ENCODE peak calls at places on chromosomes 6 and 20, in eight cellular contexts. K, W, R, S, V, T, X and A are unnamed samples.

GRCh38 chr20:40563296-40563950 is 125.6 kb downstream of the MAFB start:
- DNase-seq in K (no peak), W (no peak), R (no peak), S (peak), V (peak), T (no peak), X (peak), A (no peak)

GRCh38 chr6:168908166-168908565 is 345.5 kb downstream of the THBS2 start:
- DNase-seq in K (no peak), W (no peak), R (no peak), S (no peak), V (peak), T (no peak), X (no peak), A (no peak)

GRCh38 chr6:34957184-34957904 is 68.3 kb downstream of the ANKS1A start:
- DNase-seq in K (no peak), W (no peak), R (no peak), S (peak), V (no peak), T (no peak), X (peak), A (no peak)

GRCh38 chr6:97068211-97068610 is 143.7 kb downstream of the KLHL32 start:
- DNase-seq in K (peak), W (peak), R (peak), S (peak), V (peak), T (peak), X (no peak), A (no peak)

GRCh38 chr6:132161283-132161682 is 210.1 kb upstream of the CCN2 start:
- DNase-seq in K (peak), W (peak), R (no peak), S (peak), V (peak), T (peak), X (no peak), A (no peak)

GRCh38 chr6:125357515-125358256 is 55.9 kb upstream of the HDDC2 start:
- DNase-seq in K (no peak), W (no peak), R (no peak), S (no peak), V (peak), T (no peak), X (peak), A (no peak)

GRCh38 chr20:55977723-55978481 is 27.4 kb downstream of the CBLN4 start:
- DNase-seq in K (no peak), W (no peak), R (no peak), S (no peak), V (no peak), T (no peak), X (peak), A (no peak)

GRCh38 chr6:119856136-119856535 is 506.6 kb upstream of the MAN1A1 start:
- DNase-seq in K (peak), W (no peak), R (peak), S (no peak), V (no peak), T (no peak), X (no peak), A (no peak)

GRCh38 chr6:150470131-150470530 is 101.3 kb downstream of the IYD start:
- DNase-seq in K (no peak), W (no peak), R (no peak), S (no peak), V (no peak), T (no peak), X (no peak), A (no peak)

GRCh38 chr6:21914121-21914973 is 320.8 kb downstream of the SOX4 start:
- DNase-seq in K (no peak), W (no peak), R (no peak), S (peak), V (peak), T (no peak), X (peak), A (no peak)

GRCh38 chr6:83258517-83258916 is 65.4 kb downstream of the RWDD2A start:
- DNase-seq in K (no peak), W (no peak), R (no peak), S (no peak), V (no peak), T (peak), X (no peak), A (peak)

GRCh38 chr6:79833264-79833663 is 114.1 kb downstream of the ELOVL4 start:
- DNase-seq in K (no peak), W (no peak), R (no peak), S (no peak), V (no peak), T (peak), X (no peak), A (no peak)

GRCh38 chr6:126380072-126380583 is 40.2 kb downstream of the CENPW start:
- DNase-seq in K (no peak), W (no peak), R (no peak), S (no peak), V (no peak), T (no peak), X (no peak), A (no peak)

GRCh38 chr6:82331031-82331773 is 32.4 kb upstream of the TPBG start:
- DNase-seq in K (peak), W (peak), R (no peak), S (no peak), V (peak), T (no peak), X (no peak), A (no peak)

GRCh38 chr20:43040427-43040826 is 149.3 kb downstream of the PTPRT start:
- DNase-seq in K (peak), W (peak), R (peak), S (no peak), V (no peak), T (peak), X (peak), A (no peak)

GRCh38 chr6:144585217-144585814 is 300.2 kb downstream of the UTRN start:
- DNase-seq in K (peak), W (peak), R (peak), S (peak), V (peak), T (peak), X (no peak), A (no peak)

GRCh38 chr6:32194825-32195651 is 2.6 kb upstream of the GPSM3 start:
- DNase-seq in K (peak), W (peak), R (peak), S (peak), V (peak), T (peak), X (peak), A (no peak)

GRCh38 chr20:45832619-45833018 is 980 bp upstream of the SNX21 start:
- DNase-seq in K (no peak), W (no peak), R (no peak), S (no peak), V (no peak), T (no peak), X (no peak), A (no peak)

GRCh38 chr20:44017905-44018683 is 103.4 kb downstream of the TOX2 start:
- DNase-seq in K (no peak), W (no peak), R (no peak), S (peak), V (peak), T (peak), X (peak), A (no peak)

GRCh38 chr6:124372076-124372475 is 568.4 kb downstream of the NKAIN2 start:
- DNase-seq in K (no peak), W (no peak), R (no peak), S (no peak), V (no peak), T (no peak), X (no peak), A (no peak)

GRCh38 chr6:48136856-48137255 is 25.9 kb upstream of the PTCHD4 start:
- DNase-seq in K (no peak), W (peak), R (no peak), S (no peak), V (no peak), T (no peak), X (no peak), A (no peak)

GRCh38 chr6:122066200-122066599 is 333.3 kb upstream of the HSF2 start:
- DNase-seq in K (no peak), W (no peak), R (no peak), S (no peak), V (no peak), T (no peak), X (no peak), A (no peak)
- TF ChIP-seq CTCF in K (no peak), W (no peak), R (no peak), S (no peak), V (no peak), T (no peak), X (no peak), A (no peak)

GRCh38 chr20:17621229-17621968 is 51.5 kb downstream of the DSTN start:
- DNase-seq in K (no peak), W (no peak), R (no peak), S (no peak), V (no peak), T (no peak), X (peak), A (no peak)

GRCh38 chr20:17622086-17622850 is 52.4 kb downstream of the DSTN start:
- DNase-seq in K (no peak), W (no peak), R (no peak), S (no peak), V (no peak), T (no peak), X (no peak), A (no peak)

GRCh38 chr20:17624551-17625245 is 54.8 kb downstream of the DSTN start:
- DNase-seq in K (no peak), W (no peak), R (no peak), S (no peak), V (no peak), T (no peak), X (no peak), A (no peak)

GRCh38 chr20:17624070-17624469 is 54.2 kb downstream of the DSTN start:
- DNase-seq in K (no peak), W (no peak), R (no peak), S (no peak), V (no peak), T (no peak), X (no peak), A (no peak)

DNA sequence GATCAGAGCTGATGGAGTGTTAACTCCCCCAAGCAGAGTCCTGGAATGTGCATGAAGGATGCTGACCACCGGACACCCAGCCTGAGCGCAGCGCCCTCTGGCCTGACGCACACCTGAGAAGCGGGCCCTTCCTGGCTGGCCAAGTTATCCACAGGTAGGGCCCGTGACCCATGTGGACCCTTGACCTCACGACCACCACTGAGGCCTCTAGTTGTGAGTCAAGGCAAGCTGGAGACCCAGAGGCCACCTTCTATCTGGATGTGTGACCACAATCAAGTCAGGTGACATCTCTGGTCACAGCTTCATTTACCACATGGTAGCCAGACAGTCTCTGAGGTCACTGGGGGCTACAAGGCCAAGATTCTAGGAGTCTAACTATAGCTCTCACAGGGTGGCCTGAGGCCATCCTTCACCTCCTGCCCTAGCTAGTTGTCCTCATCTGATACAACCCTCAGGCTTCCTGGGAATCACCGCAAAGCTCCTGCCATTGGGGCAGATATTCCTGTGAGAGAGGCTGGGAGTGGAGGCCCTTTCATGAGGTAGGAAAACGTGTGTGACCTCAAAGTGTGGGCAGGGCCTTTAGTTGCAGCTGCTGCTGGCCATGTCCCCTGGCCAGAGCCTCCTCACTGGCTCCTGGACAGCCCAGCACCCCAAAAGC is 53.1 kb downstream of the DSTN start:
- DNase-seq in K (no peak), W (no peak), R (no peak), S (no peak), V (no peak), T (no peak), X (peak), A (no peak)
- TF ChIP-seq CTCF in K (no peak), W (no peak), R (no peak), S (no peak), V (no peak), T (no peak), X (no peak), A (no peak)

GRCh38 chr6:4258733-4259132 is 123.4 kb upstream of the ECI2 start:
- DNase-seq in K (no peak), W (no peak), R (no peak), S (no peak), V (peak), T (no peak), X (no peak), A (no peak)

GRCh38 chr6:4256969-4257368 is 121.6 kb upstream of the ECI2 start:
- DNase-seq in K (no peak), W (no peak), R (no peak), S (peak), V (no peak), T (peak), X (no peak), A (no peak)

GRCh38 chr6:4259391-4259790 is 124.0 kb upstream of the ECI2 start:
- DNase-seq in K (no peak), W (no peak), R (no peak), S (no peak), V (peak), T (no peak), X (no peak), A (no peak)

GRCh38 chr6:4250645-4251044 is 115.3 kb upstream of the ECI2 start:
- DNase-seq in K (no peak), W (no peak), R (no peak), S (peak), V (no peak), T (no peak), X (no peak), A (no peak)

GRCh38 chr6:4253604-4254211 is 118.3 kb upstream of the ECI2 start:
- DNase-seq in K (no peak), W (no peak), R (no peak), S (peak), V (peak), T (no peak), X (peak), A (no peak)
- TF ChIP-seq CTCF in K (no peak), W (no peak), R (no peak), S (peak), V (peak), T (peak), X (no peak), A (no peak)

DNA sequence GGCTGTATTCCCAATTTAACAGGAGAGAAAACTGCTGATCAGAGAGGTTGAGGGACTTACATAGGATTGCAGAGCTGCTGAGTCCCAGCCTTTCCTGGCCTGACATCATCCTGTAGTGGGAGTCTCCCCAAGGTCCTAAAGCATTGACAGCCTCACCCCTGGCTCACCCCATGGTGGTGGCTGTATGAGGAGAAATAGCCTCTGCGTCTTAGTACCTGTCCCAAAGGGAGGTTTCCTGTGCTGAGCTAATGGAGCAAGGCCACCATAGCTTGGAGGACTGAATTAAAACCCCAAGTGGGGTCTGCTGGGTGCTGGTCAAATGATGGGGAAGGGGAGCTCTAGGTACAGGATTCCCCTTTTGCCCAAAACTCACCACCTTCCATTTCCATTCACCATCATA is 525.1 kb downstream of the CDH26 start:
- DNase-seq in K (no peak), W (no peak), R (no peak), S (no peak), V (no peak), T (no peak), X (no peak), A (no peak)
- TF ChIP-seq CTCF in K (no peak), W (no peak), R (no peak), S (no peak), V (no peak), T (no peak), X (no peak), A (no peak)

DNA sequence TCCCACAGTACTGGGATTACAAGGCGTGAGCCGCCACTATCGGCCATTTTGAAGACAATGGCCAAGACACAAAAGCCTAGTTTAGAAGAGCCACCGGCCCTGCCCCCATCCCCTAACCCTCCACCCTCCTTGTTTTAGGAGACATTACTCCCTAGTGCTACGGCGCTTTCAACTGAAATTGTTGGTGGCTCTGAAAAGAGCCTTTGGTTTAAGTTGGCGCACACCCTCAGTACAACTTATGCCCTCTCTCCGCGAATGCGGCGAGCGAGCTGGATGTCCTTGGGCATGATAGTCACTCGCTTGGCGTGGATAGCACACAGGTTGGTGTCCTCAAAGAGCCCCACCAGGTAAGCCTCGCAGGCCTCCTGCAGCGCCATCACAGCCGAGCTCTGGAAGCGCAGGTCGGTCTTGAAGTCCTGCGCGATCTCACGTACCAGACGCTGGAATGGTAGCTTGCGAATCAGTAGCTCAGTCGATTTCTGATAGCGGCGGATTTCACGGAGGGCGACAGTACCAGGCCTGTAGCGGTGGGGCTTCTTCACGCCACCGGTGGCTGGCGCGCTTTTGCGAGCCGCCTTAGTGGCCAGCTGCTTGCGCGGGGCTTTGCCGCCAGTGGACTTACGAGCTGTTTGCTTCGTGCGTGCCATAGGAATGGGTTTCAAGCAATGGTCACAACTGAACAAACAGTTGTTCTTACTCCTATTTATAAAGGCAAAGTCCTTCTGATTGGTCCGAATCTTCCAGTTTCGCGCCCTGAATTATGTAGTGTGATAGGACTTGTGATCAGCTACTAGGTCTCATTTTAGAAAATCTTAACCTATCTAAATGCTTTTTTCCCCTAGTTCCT is 114.8 kb upstream of the BTN3A2 start:
- DNase-seq in K (peak), W (peak), R (no peak), S (peak), V (peak), T (peak), X (peak), A (no peak)
- TF ChIP-seq CTCF in K (peak), W (peak), R (peak), S (peak), V (peak), T (peak), X (no peak), A (no peak)

DNA sequence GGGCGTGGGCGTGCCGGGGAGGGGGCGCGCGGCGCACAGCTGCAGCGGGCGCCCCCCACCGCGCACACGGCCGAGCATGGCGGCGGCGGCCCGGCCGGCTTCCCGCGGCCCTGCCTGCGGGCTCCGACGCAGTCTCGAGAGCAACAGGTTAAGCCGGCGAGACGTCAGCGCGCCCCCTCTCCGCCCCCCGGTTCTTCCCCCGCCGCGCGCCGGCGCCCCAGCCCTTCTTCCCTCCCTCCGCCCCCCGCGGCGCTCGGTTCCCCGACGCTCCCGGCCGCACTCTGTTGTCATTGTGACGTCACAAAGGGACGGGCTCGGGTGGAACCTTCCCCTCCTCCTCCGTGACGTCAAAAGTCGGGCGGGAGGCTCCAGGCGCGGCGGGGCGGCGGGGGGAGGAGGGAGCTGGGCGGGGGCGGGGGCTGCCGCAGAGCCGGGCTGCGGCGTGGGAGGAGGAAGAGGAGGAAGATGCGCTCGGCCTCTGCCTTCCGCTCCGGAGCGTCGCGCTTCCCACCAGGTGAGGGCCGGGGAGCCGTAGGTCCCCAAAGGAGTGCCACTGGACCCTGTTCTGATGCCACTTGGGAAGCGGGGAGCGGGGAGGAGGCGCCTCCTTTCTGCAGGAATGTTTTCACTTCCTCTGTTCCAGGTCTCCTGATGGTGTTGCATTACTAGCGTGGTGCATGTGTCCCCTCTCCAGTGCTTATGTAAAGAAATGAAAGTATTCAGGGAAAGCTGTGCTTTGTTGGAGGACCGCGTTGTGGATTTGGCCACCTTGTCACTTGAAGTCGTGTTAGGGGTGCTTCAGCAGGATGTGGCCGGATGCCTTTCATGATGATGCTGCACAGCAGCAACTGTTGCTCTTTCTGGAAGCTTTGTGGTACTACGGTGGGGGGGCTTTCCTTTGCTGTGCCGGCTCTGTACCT is 2.8 kb downstream of the JARID2 start:
- DNase-seq in K (peak), W (peak), R (peak), S (peak), V (peak), T (peak), X (peak), A (peak)
- TF ChIP-seq CTCF in K (no peak), W (no peak), R (no peak), S (peak), V (peak), T (peak), X (peak), A (no peak)